ENCODE peak calls at places on chromosomes 16 and 17, in nine cellular contexts. One of them, this sample, is unnamed.

GRCh38 chr17:57132663-57133062 is 47.6 kb downstream of the AKAP1 start:
- DNase-seq in body of pancreas: no peak
- DNase-seq in left ventricle myocardium inferior: no peak
- DNase-seq in ovary: no peak
- DNase-seq in epithelial cell of prostate: no peak
- DNase-seq in IMR-90: no peak
- DNase-seq in H9: no peak
- DNase-seq in AG04450: no peak
- DNase-seq in cardiac muscle cell: peak; percentile 6
- DNase-seq in this sample: no peak

GRCh38 chr17:44065668-44066203 is 735 bp downstream of the LSM12 start:
- DNase-seq in body of pancreas: no peak
- DNase-seq in left ventricle myocardium inferior: no peak
- DNase-seq in ovary: no peak
- DNase-seq in epithelial cell of prostate: no peak
- DNase-seq in IMR-90: no peak
- DNase-seq in H9: no peak
- DNase-seq in AG04450: no peak
- DNase-seq in cardiac muscle cell: no peak
- DNase-seq in this sample: no peak

GRCh38 chr17:67652433-67652832 is 65.3 kb upstream of the NOL11 start:
- DNase-seq in body of pancreas: no peak
- DNase-seq in left ventricle myocardium inferior: no peak
- DNase-seq in ovary: no peak
- DNase-seq in epithelial cell of prostate: no peak
- DNase-seq in IMR-90: no peak
- DNase-seq in H9: no peak
- DNase-seq in AG04450: no peak
- DNase-seq in cardiac muscle cell: no peak
- DNase-seq in this sample: no peak

GRCh38 chr17:38729886-38730525 is at the start of gene CISD3:
- DNase-seq in body of pancreas: peak; percentile 88
- DNase-seq in left ventricle myocardium inferior: peak; percentile 89
- DNase-seq in ovary: peak; percentile 83
- DNase-seq in epithelial cell of prostate: no peak
- DNase-seq in IMR-90: peak; percentile 76
- DNase-seq in H9: peak; percentile 86
- DNase-seq in AG04450: peak; percentile 37
- DNase-seq in cardiac muscle cell: peak; percentile 92
- DNase-seq in this sample: peak; percentile 84

GRCh38 chr16:66918803-66919568 is at the start of gene CDH16:
- DNase-seq in body of pancreas: no peak
- DNase-seq in left ventricle myocardium inferior: no peak
- DNase-seq in ovary: no peak
- DNase-seq in epithelial cell of prostate: no peak
- DNase-seq in IMR-90: no peak
- DNase-seq in H9: no peak
- DNase-seq in AG04450: no peak
- DNase-seq in cardiac muscle cell: no peak
- DNase-seq in this sample: no peak

GRCh38 chr16:4746991-4747574 is 12.7 kb downstream of the DNAAF8 start:
- DNase-seq in body of pancreas: no peak
- DNase-seq in left ventricle myocardium inferior: no peak
- DNase-seq in ovary: peak; percentile 64
- DNase-seq in epithelial cell of prostate: no peak
- DNase-seq in IMR-90: no peak
- DNase-seq in H9: no peak
- DNase-seq in AG04450: no peak
- DNase-seq in cardiac muscle cell: no peak
- DNase-seq in this sample: no peak

GRCh38 chr17:1022278-1023024 is 25.5 kb downstream of the TIMM22 start:
- DNase-seq in body of pancreas: no peak
- DNase-seq in left ventricle myocardium inferior: peak; percentile 66
- DNase-seq in ovary: no peak
- DNase-seq in epithelial cell of prostate: no peak
- DNase-seq in IMR-90: no peak
- DNase-seq in H9: no peak
- DNase-seq in AG04450: no peak
- DNase-seq in cardiac muscle cell: no peak
- DNase-seq in this sample: no peak

GRCh38 chr17:40326832-40327199 is 17.8 kb downstream of the RARA start:
- DNase-seq in body of pancreas: no peak
- DNase-seq in left ventricle myocardium inferior: peak; percentile 16
- DNase-seq in ovary: peak; percentile 45
- DNase-seq in epithelial cell of prostate: no peak
- DNase-seq in IMR-90: no peak
- DNase-seq in H9: no peak
- DNase-seq in AG04450: no peak
- DNase-seq in cardiac muscle cell: no peak
- DNase-seq in this sample: no peak

GRCh38 chr16:31351937-31352315 is 3.0 kb upstream of the ITGAX start:
- DNase-seq in body of pancreas: no peak
- DNase-seq in left ventricle myocardium inferior: no peak
- DNase-seq in ovary: no peak
- DNase-seq in epithelial cell of prostate: no peak
- DNase-seq in IMR-90: no peak
- DNase-seq in H9: no peak
- DNase-seq in AG04450: no peak
- DNase-seq in cardiac muscle cell: no peak
- DNase-seq in this sample: no peak

GRCh38 chr17:39011907-39012468 is 44.8 kb upstream of the FBXO47 start:
- DNase-seq in body of pancreas: no peak
- DNase-seq in left ventricle myocardium inferior: no peak
- DNase-seq in ovary: no peak
- DNase-seq in epithelial cell of prostate: no peak
- DNase-seq in IMR-90: no peak
- DNase-seq in H9: peak; percentile 86
- DNase-seq in AG04450: no peak
- DNase-seq in cardiac muscle cell: no peak
- DNase-seq in this sample: no peak

GRCh38 chr17:51144266-51145022 is 8.9 kb upstream of the NME1 start:
- DNase-seq in body of pancreas: no peak
- DNase-seq in left ventricle myocardium inferior: no peak
- DNase-seq in ovary: no peak
- DNase-seq in epithelial cell of prostate: no peak
- DNase-seq in IMR-90: no peak
- DNase-seq in H9: no peak
- DNase-seq in AG04450: no peak
- DNase-seq in cardiac muscle cell: no peak
- DNase-seq in this sample: no peak

GRCh38 chr17:48441231-48441711 is 11.3 kb upstream of the SKAP1 start:
- DNase-seq in body of pancreas: no peak
- DNase-seq in left ventricle myocardium inferior: no peak
- DNase-seq in ovary: no peak
- DNase-seq in epithelial cell of prostate: no peak
- DNase-seq in IMR-90: no peak
- DNase-seq in H9: no peak
- DNase-seq in AG04450: no peak
- DNase-seq in cardiac muscle cell: no peak
- DNase-seq in this sample: no peak

GRCh38 chr16:81697886-81698635 is 81.0 kb upstream of the PLCG2 start:
- DNase-seq in body of pancreas: no peak
- DNase-seq in left ventricle myocardium inferior: no peak
- DNase-seq in ovary: no peak
- DNase-seq in epithelial cell of prostate: no peak
- DNase-seq in IMR-90: no peak
- DNase-seq in H9: no peak
- DNase-seq in AG04450: no peak
- DNase-seq in cardiac muscle cell: no peak
- DNase-seq in this sample: no peak

GRCh38 chr16:70453891-70454220 is 539 bp upstream of the FCSK start:
- DNase-seq in body of pancreas: no peak
- DNase-seq in left ventricle myocardium inferior: no peak
- DNase-seq in ovary: no peak
- DNase-seq in epithelial cell of prostate: no peak
- DNase-seq in IMR-90: no peak
- DNase-seq in H9: no peak
- DNase-seq in AG04450: no peak
- DNase-seq in cardiac muscle cell: no peak
- DNase-seq in this sample: no peak

GRCh38 chr17:29567362-29568330 is 809 bp upstream of the ABHD15 start:
- DNase-seq in body of pancreas: peak; percentile 65
- DNase-seq in left ventricle myocardium inferior: peak; percentile 73
- DNase-seq in ovary: peak; percentile 50
- DNase-seq in epithelial cell of prostate: no peak
- DNase-seq in IMR-90: peak; percentile 25
- DNase-seq in H9: peak; percentile 83
- DNase-seq in AG04450: no peak
- DNase-seq in cardiac muscle cell: peak; percentile 74
- DNase-seq in this sample: peak; percentile 57

GRCh38 chr17:2724783-2725164 is 13.2 kb upstream of the CLUH start:
- DNase-seq in body of pancreas: no peak
- DNase-seq in left ventricle myocardium inferior: no peak
- DNase-seq in ovary: no peak
- DNase-seq in epithelial cell of prostate: no peak
- DNase-seq in IMR-90: peak; percentile 26
- DNase-seq in H9: peak; percentile 85
- DNase-seq in AG04450: no peak
- DNase-seq in cardiac muscle cell: peak; percentile 73
- DNase-seq in this sample: peak; percentile 39

DNA sequence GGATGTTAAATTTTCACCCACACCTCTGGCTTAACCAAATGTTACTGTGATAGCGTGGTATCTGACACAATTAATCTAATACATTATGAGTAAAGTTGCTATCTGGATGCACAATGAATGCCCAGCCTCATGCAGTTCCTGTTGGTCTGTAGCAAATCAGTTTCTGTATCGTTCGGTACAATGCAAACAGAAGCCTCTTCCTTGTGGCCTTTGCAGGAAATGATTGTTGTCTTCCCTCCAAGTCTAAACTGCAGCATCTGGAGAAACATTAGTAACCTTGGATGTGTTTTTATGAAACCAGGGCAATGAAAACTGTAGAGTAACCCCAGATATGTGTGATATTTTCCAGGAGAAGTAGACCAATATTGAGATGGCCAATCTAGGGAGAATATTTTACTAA is 46.8 kb downstream of the CYB561 start:
- DNase-seq in body of pancreas: no peak
- DNase-seq in left ventricle myocardium inferior: no peak
- DNase-seq in ovary: no peak
- DNase-seq in epithelial cell of prostate: no peak
- DNase-seq in IMR-90: peak; percentile 70
- DNase-seq in H9: no peak
- DNase-seq in AG04450: no peak
- DNase-seq in cardiac muscle cell: no peak
- DNase-seq in this sample: no peak
- H3K27ac ChIP-seq in body of pancreas: no peak overlapping the region
- H3K27ac ChIP-seq in left ventricle myocardium inferior: peak overlapping the region; percentile 66
- H3K27ac ChIP-seq in ovary: no peak overlapping the region
- H3K27ac ChIP-seq in epithelial cell of prostate: no peak overlapping the region
- H3K27ac ChIP-seq in IMR-90: peak overlapping the region; percentile 44
- H3K27ac ChIP-seq in H9: no peak overlapping the region
- H3K27ac ChIP-seq in AG04450: no peak overlapping the region
- H3K27ac ChIP-seq in cardiac muscle cell: no peak overlapping the region
- H3K27ac ChIP-seq in this sample: no peak overlapping the region

GRCh38 chr17:47095268-47095667 is 93.8 kb downstream of the CDC27 start:
- DNase-seq in body of pancreas: no peak
- DNase-seq in left ventricle myocardium inferior: no peak
- DNase-seq in ovary: no peak
- DNase-seq in epithelial cell of prostate: no peak
- DNase-seq in IMR-90: no peak
- DNase-seq in H9: no peak
- DNase-seq in AG04450: no peak
- DNase-seq in cardiac muscle cell: no peak
- DNase-seq in this sample: no peak
- H3K27ac ChIP-seq in body of pancreas: no peak overlapping the region
- H3K27ac ChIP-seq in left ventricle myocardium inferior: no peak overlapping the region
- H3K27ac ChIP-seq in ovary: no peak overlapping the region
- H3K27ac ChIP-seq in epithelial cell of prostate: no peak overlapping the region
- H3K27ac ChIP-seq in IMR-90: no peak overlapping the region
- H3K27ac ChIP-seq in H9: no peak overlapping the region
- H3K27ac ChIP-seq in AG04450: no peak overlapping the region
- H3K27ac ChIP-seq in cardiac muscle cell: no peak overlapping the region
- H3K27ac ChIP-seq in this sample: no peak overlapping the region

GRCh38 chr16:10565167-10565566 is 15.2 kb downstream of the EMP2 start:
- DNase-seq in body of pancreas: no peak
- DNase-seq in left ventricle myocardium inferior: no peak
- DNase-seq in ovary: no peak
- DNase-seq in epithelial cell of prostate: no peak
- DNase-seq in IMR-90: peak; percentile 18
- DNase-seq in H9: no peak
- DNase-seq in AG04450: no peak
- DNase-seq in cardiac muscle cell: no peak
- DNase-seq in this sample: no peak
- H3K27ac ChIP-seq in body of pancreas: no peak overlapping the region
- H3K27ac ChIP-seq in left ventricle myocardium inferior: peak overlapping the region; percentile 97
- H3K27ac ChIP-seq in ovary: no peak overlapping the region
- H3K27ac ChIP-seq in epithelial cell of prostate: no peak overlapping the region
- H3K27ac ChIP-seq in IMR-90: no peak overlapping the region
- H3K27ac ChIP-seq in H9: no peak overlapping the region
- H3K27ac ChIP-seq in AG04450: no peak overlapping the region
- H3K27ac ChIP-seq in cardiac muscle cell: no peak overlapping the region
- H3K27ac ChIP-seq in this sample: no peak overlapping the region

GRCh38 chr17:75647061-75647460 is 13.8 kb downstream of the SMIM5 start:
- DNase-seq in body of pancreas: no peak
- DNase-seq in left ventricle myocardium inferior: no peak
- DNase-seq in ovary: no peak
- DNase-seq in epithelial cell of prostate: no peak
- DNase-seq in IMR-90: no peak
- DNase-seq in H9: no peak
- DNase-seq in AG04450: no peak
- DNase-seq in cardiac muscle cell: no peak
- DNase-seq in this sample: no peak

GRCh38 chr17:75646626-75646968 is 13.4 kb downstream of the SMIM5 start:
- DNase-seq in body of pancreas: no peak
- DNase-seq in left ventricle myocardium inferior: no peak
- DNase-seq in ovary: no peak
- DNase-seq in epithelial cell of prostate: no peak
- DNase-seq in IMR-90: no peak
- DNase-seq in H9: no peak
- DNase-seq in AG04450: no peak
- DNase-seq in cardiac muscle cell: no peak
- DNase-seq in this sample: no peak

GRCh38 chr17:75645889-75646625 is 12.8 kb downstream of the SMIM5 start:
- DNase-seq in body of pancreas: peak; percentile 90
- DNase-seq in left ventricle myocardium inferior: no peak
- DNase-seq in ovary: no peak
- DNase-seq in epithelial cell of prostate: peak; percentile 68
- DNase-seq in IMR-90: no peak
- DNase-seq in H9: peak; percentile 60
- DNase-seq in AG04450: no peak
- DNase-seq in cardiac muscle cell: no peak
- DNase-seq in this sample: no peak

GRCh38 chr17:75643033-75644017 is 10.1 kb downstream of the SMIM5 start:
- DNase-seq in body of pancreas: no peak
- DNase-seq in left ventricle myocardium inferior: no peak
- DNase-seq in ovary: no peak
- DNase-seq in epithelial cell of prostate: no peak
- DNase-seq in IMR-90: no peak
- DNase-seq in H9: peak; percentile 74
- DNase-seq in AG04450: no peak
- DNase-seq in cardiac muscle cell: no peak
- DNase-seq in this sample: no peak

DNA sequence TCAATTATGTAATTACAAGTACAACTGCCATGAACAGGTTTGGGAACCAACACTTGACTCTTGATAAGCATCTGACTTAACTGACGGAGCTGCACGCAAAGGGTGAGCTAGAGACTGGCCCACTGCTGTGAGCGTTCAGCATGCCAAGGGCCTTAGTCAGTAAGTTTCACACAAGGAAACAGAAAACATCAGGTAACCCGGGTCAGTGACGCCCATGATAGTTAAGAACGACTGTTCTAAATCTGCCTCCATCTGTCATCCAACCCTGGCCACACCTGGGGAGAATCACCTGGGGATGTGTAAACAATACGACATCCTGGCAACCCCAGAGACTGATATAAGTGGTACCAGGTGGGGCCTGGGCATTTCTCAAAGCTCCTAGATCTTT is 12.3 kb downstream of the SMIM5 start:
- DNase-seq in body of pancreas: peak; percentile 51
- DNase-seq in left ventricle myocardium inferior: no peak
- DNase-seq in ovary: no peak
- DNase-seq in epithelial cell of prostate: peak; percentile 99
- DNase-seq in IMR-90: no peak
- DNase-seq in H9: peak; percentile 47
- DNase-seq in AG04450: no peak
- DNase-seq in cardiac muscle cell: no peak
- DNase-seq in this sample: no peak
- H3K27ac ChIP-seq in body of pancreas: peak overlapping the region; percentile 98
- H3K27ac ChIP-seq in left ventricle myocardium inferior: no peak overlapping the region
- H3K27ac ChIP-seq in ovary: no peak overlapping the region
- H3K27ac ChIP-seq in epithelial cell of prostate: peak overlapping the region; percentile 98
- H3K27ac ChIP-seq in IMR-90: no peak overlapping the region
- H3K27ac ChIP-seq in H9: no peak overlapping the region
- H3K27ac ChIP-seq in AG04450: no peak overlapping the region
- H3K27ac ChIP-seq in cardiac muscle cell: no peak overlapping the region
- H3K27ac ChIP-seq in this sample: no peak overlapping the region